ENCODE peak calls at places on chromosomes 13 and 19, in eight cellular contexts. One of them, this sample, is unnamed.

GRCh38 chr19:51064534-51065220 is at the start of gene KLK13:
- DNase-seq in endodermal cell: peak; percentile 88
- DNase-seq in Calu3: peak; percentile 24
- DNase-seq in EH: no peak
- DNase-seq in activated CD4-positive, alpha-beta T cell treated with anti-CD3 and anti-CD28 coated beads for 48 hours: no peak
- DNase-seq in activated T-cell treated with anti-CD3 and anti-CD28 coated beads for 24 hours: no peak
- DNase-seq in hepatocyte: peak; percentile 63
- DNase-seq in lung microvascular endothelial cell: peak; percentile 6
- DNase-seq in this sample: peak; percentile 5

GRCh38 chr19:29831686-29832085 is 19.9 kb downstream of the CCNE1 start:
- DNase-seq in endodermal cell: no peak
- DNase-seq in Calu3: no peak
- DNase-seq in EH: no peak
- DNase-seq in activated CD4-positive, alpha-beta T cell treated with anti-CD3 and anti-CD28 coated beads for 48 hours: no peak
- DNase-seq in activated T-cell treated with anti-CD3 and anti-CD28 coated beads for 24 hours: no peak
- DNase-seq in hepatocyte: no peak
- DNase-seq in lung microvascular endothelial cell: no peak
- DNase-seq in this sample: no peak

GRCh38 chr19:7917292-7918061 is 2.7 kb upstream of the SNAPC2 start:
- DNase-seq in endodermal cell: peak; percentile 88
- DNase-seq in Calu3: peak; percentile 62
- DNase-seq in EH: peak; percentile 61
- DNase-seq in activated CD4-positive, alpha-beta T cell treated with anti-CD3 and anti-CD28 coated beads for 48 hours: peak; percentile 72
- DNase-seq in activated T-cell treated with anti-CD3 and anti-CD28 coated beads for 24 hours: peak; percentile 45
- DNase-seq in hepatocyte: peak; percentile 85
- DNase-seq in lung microvascular endothelial cell: peak; percentile 72
- DNase-seq in this sample: peak; percentile 66

GRCh38 chr19:45823182-45823581 is 8.1 kb upstream of the RSPH6A start:
- DNase-seq in endodermal cell: no peak
- DNase-seq in Calu3: no peak
- DNase-seq in EH: no peak
- DNase-seq in activated CD4-positive, alpha-beta T cell treated with anti-CD3 and anti-CD28 coated beads for 48 hours: no peak
- DNase-seq in activated T-cell treated with anti-CD3 and anti-CD28 coated beads for 24 hours: no peak
- DNase-seq in hepatocyte: no peak
- DNase-seq in lung microvascular endothelial cell: no peak
- DNase-seq in this sample: no peak

GRCh38 chr13:96053003-96053703 is at the start of gene UGGT2:
- DNase-seq in endodermal cell: peak; percentile 95
- DNase-seq in Calu3: peak; percentile 80
- DNase-seq in EH: peak; percentile 95
- DNase-seq in activated CD4-positive, alpha-beta T cell treated with anti-CD3 and anti-CD28 coated beads for 48 hours: peak; percentile 31
- DNase-seq in activated T-cell treated with anti-CD3 and anti-CD28 coated beads for 24 hours: no peak
- DNase-seq in hepatocyte: peak; percentile 98
- DNase-seq in lung microvascular endothelial cell: peak; percentile 96
- DNase-seq in this sample: peak; percentile 93

GRCh38 chr19:10086032-10086903 is at the start of gene SHFL:
- DNase-seq in endodermal cell: peak; percentile 86
- DNase-seq in Calu3: peak; percentile 73
- DNase-seq in EH: peak; percentile 74
- DNase-seq in activated CD4-positive, alpha-beta T cell treated with anti-CD3 and anti-CD28 coated beads for 48 hours: peak; percentile 86
- DNase-seq in activated T-cell treated with anti-CD3 and anti-CD28 coated beads for 24 hours: peak; percentile 72
- DNase-seq in hepatocyte: peak; percentile 91
- DNase-seq in lung microvascular endothelial cell: peak; percentile 71
- DNase-seq in this sample: peak; percentile 75

GRCh38 chr19:31332096-31332495 is 17.1 kb downstream of the TSHZ3 start:
- DNase-seq in endodermal cell: no peak
- DNase-seq in Calu3: no peak
- DNase-seq in EH: peak; percentile 67
- DNase-seq in activated CD4-positive, alpha-beta T cell treated with anti-CD3 and anti-CD28 coated beads for 48 hours: no peak
- DNase-seq in activated T-cell treated with anti-CD3 and anti-CD28 coated beads for 24 hours: no peak
- DNase-seq in hepatocyte: no peak
- DNase-seq in lung microvascular endothelial cell: no peak
- DNase-seq in this sample: no peak

GRCh38 chr13:41652735-41653361 is 195.5 kb downstream of the RGCC start:
- DNase-seq in endodermal cell: no peak
- DNase-seq in Calu3: peak; percentile 34
- DNase-seq in EH: peak; percentile 72
- DNase-seq in activated CD4-positive, alpha-beta T cell treated with anti-CD3 and anti-CD28 coated beads for 48 hours: peak; percentile 38
- DNase-seq in activated T-cell treated with anti-CD3 and anti-CD28 coated beads for 24 hours: no peak
- DNase-seq in hepatocyte: peak; percentile 62
- DNase-seq in lung microvascular endothelial cell: peak; percentile 82
- DNase-seq in this sample: peak; percentile 50

GRCh38 chr19:43847246-43847645 is 20.1 kb downstream of the ZNF283 start:
- DNase-seq in endodermal cell: no peak
- DNase-seq in Calu3: no peak
- DNase-seq in EH: no peak
- DNase-seq in activated CD4-positive, alpha-beta T cell treated with anti-CD3 and anti-CD28 coated beads for 48 hours: no peak
- DNase-seq in activated T-cell treated with anti-CD3 and anti-CD28 coated beads for 24 hours: no peak
- DNase-seq in hepatocyte: no peak
- DNase-seq in lung microvascular endothelial cell: no peak
- DNase-seq in this sample: no peak

GRCh38 chr13:97492257-97492656 is 58.3 kb downstream of the RAP2A start:
- DNase-seq in endodermal cell: no peak
- DNase-seq in Calu3: no peak
- DNase-seq in EH: no peak
- DNase-seq in activated CD4-positive, alpha-beta T cell treated with anti-CD3 and anti-CD28 coated beads for 48 hours: no peak
- DNase-seq in activated T-cell treated with anti-CD3 and anti-CD28 coated beads for 24 hours: no peak
- DNase-seq in hepatocyte: no peak
- DNase-seq in lung microvascular endothelial cell: peak; percentile 10
- DNase-seq in this sample: no peak

GRCh38 chr13:101544979-101545378 is 92.5 kb downstream of the ITGBL1 start:
- DNase-seq in endodermal cell: no peak
- DNase-seq in Calu3: no peak
- DNase-seq in EH: no peak
- DNase-seq in activated CD4-positive, alpha-beta T cell treated with anti-CD3 and anti-CD28 coated beads for 48 hours: no peak
- DNase-seq in activated T-cell treated with anti-CD3 and anti-CD28 coated beads for 24 hours: no peak
- DNase-seq in hepatocyte: no peak
- DNase-seq in lung microvascular endothelial cell: no peak
- DNase-seq in this sample: no peak

GRCh38 chr19:40280608-40281221 is 4.4 kb downstream of the AKT2 start:
- DNase-seq in endodermal cell: peak; percentile 83
- DNase-seq in Calu3: no peak
- DNase-seq in EH: no peak
- DNase-seq in activated CD4-positive, alpha-beta T cell treated with anti-CD3 and anti-CD28 coated beads for 48 hours: no peak
- DNase-seq in activated T-cell treated with anti-CD3 and anti-CD28 coated beads for 24 hours: no peak
- DNase-seq in hepatocyte: peak; percentile 56
- DNase-seq in lung microvascular endothelial cell: no peak
- DNase-seq in this sample: no peak

GRCh38 chr13:110155072-110155471 is 151.9 kb downstream of the COL4A1 start:
- DNase-seq in endodermal cell: peak; percentile 95
- DNase-seq in Calu3: no peak
- DNase-seq in EH: no peak
- DNase-seq in activated CD4-positive, alpha-beta T cell treated with anti-CD3 and anti-CD28 coated beads for 48 hours: no peak
- DNase-seq in activated T-cell treated with anti-CD3 and anti-CD28 coated beads for 24 hours: no peak
- DNase-seq in hepatocyte: no peak
- DNase-seq in lung microvascular endothelial cell: no peak
- DNase-seq in this sample: no peak

GRCh38 chr13:73000027-73000674 is 58.7 kb upstream of the KLF5 start:
- DNase-seq in endodermal cell: no peak
- DNase-seq in Calu3: no peak
- DNase-seq in EH: peak; percentile 25
- DNase-seq in activated CD4-positive, alpha-beta T cell treated with anti-CD3 and anti-CD28 coated beads for 48 hours: peak; percentile 3
- DNase-seq in activated T-cell treated with anti-CD3 and anti-CD28 coated beads for 24 hours: no peak
- DNase-seq in hepatocyte: peak; percentile 34
- DNase-seq in lung microvascular endothelial cell: peak; percentile 74
- DNase-seq in this sample: no peak

GRCh38 chr19:15443838-15444237 is 5.9 kb downstream of the WIZ start:
- DNase-seq in endodermal cell: no peak
- DNase-seq in Calu3: no peak
- DNase-seq in EH: no peak
- DNase-seq in activated CD4-positive, alpha-beta T cell treated with anti-CD3 and anti-CD28 coated beads for 48 hours: no peak
- DNase-seq in activated T-cell treated with anti-CD3 and anti-CD28 coated beads for 24 hours: no peak
- DNase-seq in hepatocyte: no peak
- DNase-seq in lung microvascular endothelial cell: no peak
- DNase-seq in this sample: no peak

GRCh38 chr13:77733674-77734073 is 36.2 kb downstream of the SLAIN1 start:
- DNase-seq in endodermal cell: no peak
- DNase-seq in Calu3: no peak
- DNase-seq in EH: no peak
- DNase-seq in activated CD4-positive, alpha-beta T cell treated with anti-CD3 and anti-CD28 coated beads for 48 hours: no peak
- DNase-seq in activated T-cell treated with anti-CD3 and anti-CD28 coated beads for 24 hours: no peak
- DNase-seq in hepatocyte: no peak
- DNase-seq in lung microvascular endothelial cell: no peak
- DNase-seq in this sample: no peak

GRCh38 chr19:38695832-38696732 is 48.2 kb downstream of the CAPN12 start:
- DNase-seq in endodermal cell: no peak
- DNase-seq in Calu3: no peak
- DNase-seq in EH: no peak
- DNase-seq in activated CD4-positive, alpha-beta T cell treated with anti-CD3 and anti-CD28 coated beads for 48 hours: no peak
- DNase-seq in activated T-cell treated with anti-CD3 and anti-CD28 coated beads for 24 hours: no peak
- DNase-seq in hepatocyte: no peak
- DNase-seq in lung microvascular endothelial cell: no peak
- DNase-seq in this sample: no peak

GRCh38 chr19:10315335-10316214 is at the start of gene FDX2:
- DNase-seq in endodermal cell: peak; percentile 97
- DNase-seq in Calu3: peak; percentile 89
- DNase-seq in EH: peak; percentile 79
- DNase-seq in activated CD4-positive, alpha-beta T cell treated with anti-CD3 and anti-CD28 coated beads for 48 hours: peak; percentile 94
- DNase-seq in activated T-cell treated with anti-CD3 and anti-CD28 coated beads for 24 hours: peak; percentile 88
- DNase-seq in hepatocyte: peak; percentile 91
- DNase-seq in lung microvascular endothelial cell: peak; percentile 90
- DNase-seq in this sample: peak; percentile 88

GRCh38 chr19:40542197-40542859 is 34.3 kb upstream of the SHKBP1 start:
- DNase-seq in endodermal cell: no peak
- DNase-seq in Calu3: no peak
- DNase-seq in EH: peak; percentile 39
- DNase-seq in activated CD4-positive, alpha-beta T cell treated with anti-CD3 and anti-CD28 coated beads for 48 hours: no peak
- DNase-seq in activated T-cell treated with anti-CD3 and anti-CD28 coated beads for 24 hours: no peak
- DNase-seq in hepatocyte: peak; percentile 44
- DNase-seq in lung microvascular endothelial cell: no peak
- DNase-seq in this sample: no peak

GRCh38 chr19:46571495-46571894 is 29.6 kb upstream of the CALM3 start:
- DNase-seq in endodermal cell: peak; percentile 92
- DNase-seq in Calu3: peak; percentile 30
- DNase-seq in EH: peak; percentile 18
- DNase-seq in activated CD4-positive, alpha-beta T cell treated with anti-CD3 and anti-CD28 coated beads for 48 hours: peak; percentile 41
- DNase-seq in activated T-cell treated with anti-CD3 and anti-CD28 coated beads for 24 hours: no peak
- DNase-seq in hepatocyte: peak; percentile 24
- DNase-seq in lung microvascular endothelial cell: peak; percentile 14
- DNase-seq in this sample: peak; percentile 47

GRCh38 chr19:3895788-3896187 is 15.3 kb downstream of the ATCAY start:
- DNase-seq in endodermal cell: no peak
- DNase-seq in Calu3: no peak
- DNase-seq in EH: no peak
- DNase-seq in activated CD4-positive, alpha-beta T cell treated with anti-CD3 and anti-CD28 coated beads for 48 hours: no peak
- DNase-seq in activated T-cell treated with anti-CD3 and anti-CD28 coated beads for 24 hours: no peak
- DNase-seq in hepatocyte: no peak
- DNase-seq in lung microvascular endothelial cell: no peak
- DNase-seq in this sample: no peak

GRCh38 chr19:10654610-10655456 is 687 bp downstream of the ILF3 start:
- DNase-seq in endodermal cell: peak; percentile 91
- DNase-seq in Calu3: peak; percentile 41
- DNase-seq in EH: peak; percentile 56
- DNase-seq in activated CD4-positive, alpha-beta T cell treated with anti-CD3 and anti-CD28 coated beads for 48 hours: peak; percentile 75
- DNase-seq in activated T-cell treated with anti-CD3 and anti-CD28 coated beads for 24 hours: peak; percentile 59
- DNase-seq in hepatocyte: peak; percentile 75
- DNase-seq in lung microvascular endothelial cell: peak; percentile 66
- DNase-seq in this sample: peak; percentile 65

GRCh38 chr19:2274937-2275535 is 6.9 kb downstream of the PEAK3 start:
- DNase-seq in endodermal cell: peak; percentile 91
- DNase-seq in Calu3: peak; percentile 45
- DNase-seq in EH: peak; percentile 77
- DNase-seq in activated CD4-positive, alpha-beta T cell treated with anti-CD3 and anti-CD28 coated beads for 48 hours: peak; percentile 52
- DNase-seq in activated T-cell treated with anti-CD3 and anti-CD28 coated beads for 24 hours: no peak
- DNase-seq in hepatocyte: peak; percentile 78
- DNase-seq in lung microvascular endothelial cell: peak; percentile 85
- DNase-seq in this sample: no peak

GRCh38 chr19:19626516-19627441 is 1.2 kb downstream of the LPAR2 start:
- DNase-seq in endodermal cell: peak; percentile 47
- DNase-seq in Calu3: no peak
- DNase-seq in EH: no peak
- DNase-seq in activated CD4-positive, alpha-beta T cell treated with anti-CD3 and anti-CD28 coated beads for 48 hours: no peak
- DNase-seq in activated T-cell treated with anti-CD3 and anti-CD28 coated beads for 24 hours: no peak
- DNase-seq in hepatocyte: no peak
- DNase-seq in lung microvascular endothelial cell: no peak
- DNase-seq in this sample: no peak

GRCh38 chr19:4988770-4989251 is 19.9 kb downstream of the KDM4B start:
- DNase-seq in endodermal cell: peak; percentile 78
- DNase-seq in Calu3: no peak
- DNase-seq in EH: peak; percentile 92
- DNase-seq in activated CD4-positive, alpha-beta T cell treated with anti-CD3 and anti-CD28 coated beads for 48 hours: no peak
- DNase-seq in activated T-cell treated with anti-CD3 and anti-CD28 coated beads for 24 hours: no peak
- DNase-seq in hepatocyte: no peak
- DNase-seq in lung microvascular endothelial cell: no peak
- DNase-seq in this sample: no peak

GRCh38 chr19:53224606-53225005 is 30.1 kb downstream of the ZNF677 start:
- DNase-seq in endodermal cell: no peak
- DNase-seq in Calu3: no peak
- DNase-seq in EH: no peak
- DNase-seq in activated CD4-positive, alpha-beta T cell treated with anti-CD3 and anti-CD28 coated beads for 48 hours: no peak
- DNase-seq in activated T-cell treated with anti-CD3 and anti-CD28 coated beads for 24 hours: no peak
- DNase-seq in hepatocyte: no peak
- DNase-seq in lung microvascular endothelial cell: no peak
- DNase-seq in this sample: no peak

GRCh38 chr19:10543420-10544241 is at the start of gene ATG4D:
- DNase-seq in endodermal cell: peak; percentile 95
- DNase-seq in Calu3: peak; percentile 88
- DNase-seq in EH: peak; percentile 76
- DNase-seq in activated CD4-positive, alpha-beta T cell treated with anti-CD3 and anti-CD28 coated beads for 48 hours: peak; percentile 83
- DNase-seq in activated T-cell treated with anti-CD3 and anti-CD28 coated beads for 24 hours: peak; percentile 71
- DNase-seq in hepatocyte: peak; percentile 93
- DNase-seq in lung microvascular endothelial cell: peak; percentile 41
- DNase-seq in this sample: peak; percentile 90

GRCh38 chr19:8180018-8180417 is 29.2 kb upstream of the CERS4 start:
- DNase-seq in endodermal cell: no peak
- DNase-seq in Calu3: no peak
- DNase-seq in EH: no peak
- DNase-seq in activated CD4-positive, alpha-beta T cell treated with anti-CD3 and anti-CD28 coated beads for 48 hours: no peak
- DNase-seq in activated T-cell treated with anti-CD3 and anti-CD28 coated beads for 24 hours: no peak
- DNase-seq in hepatocyte: no peak
- DNase-seq in lung microvascular endothelial cell: peak; percentile 41
- DNase-seq in this sample: no peak

GRCh38 chr19:5495792-5496191 is 40.6 kb downstream of the ZNRF4 start:
- DNase-seq in endodermal cell: no peak
- DNase-seq in Calu3: no peak
- DNase-seq in EH: no peak
- DNase-seq in activated CD4-positive, alpha-beta T cell treated with anti-CD3 and anti-CD28 coated beads for 48 hours: no peak
- DNase-seq in activated T-cell treated with anti-CD3 and anti-CD28 coated beads for 24 hours: no peak
- DNase-seq in hepatocyte: no peak
- DNase-seq in lung microvascular endothelial cell: no peak
- DNase-seq in this sample: no peak

GRCh38 chr13:65638572-65639168 is 1591.5 kb downstream of the PCDH9 start:
- DNase-seq in endodermal cell: peak; percentile 53
- DNase-seq in Calu3: no peak
- DNase-seq in EH: peak; percentile 57
- DNase-seq in activated CD4-positive, alpha-beta T cell treated with anti-CD3 and anti-CD28 coated beads for 48 hours: no peak
- DNase-seq in activated T-cell treated with anti-CD3 and anti-CD28 coated beads for 24 hours: no peak
- DNase-seq in hepatocyte: peak; percentile 60
- DNase-seq in lung microvascular endothelial cell: peak; percentile 64
- DNase-seq in this sample: peak; percentile 21

GRCh38 chr13:42084722-42085121 is 36.3 kb downstream of the DGKH start:
- DNase-seq in endodermal cell: no peak
- DNase-seq in Calu3: no peak
- DNase-seq in EH: no peak
- DNase-seq in activated CD4-positive, alpha-beta T cell treated with anti-CD3 and anti-CD28 coated beads for 48 hours: no peak
- DNase-seq in activated T-cell treated with anti-CD3 and anti-CD28 coated beads for 24 hours: no peak
- DNase-seq in hepatocyte: no peak
- DNase-seq in lung microvascular endothelial cell: no peak
- DNase-seq in this sample: no peak

GRCh38 chr13:36913463-36913862 is 6.6 kb downstream of the SMAD9 start:
- DNase-seq in endodermal cell: no peak
- DNase-seq in Calu3: no peak
- DNase-seq in EH: no peak
- DNase-seq in activated CD4-positive, alpha-beta T cell treated with anti-CD3 and anti-CD28 coated beads for 48 hours: no peak
- DNase-seq in activated T-cell treated with anti-CD3 and anti-CD28 coated beads for 24 hours: no peak
- DNase-seq in hepatocyte: no peak
- DNase-seq in lung microvascular endothelial cell: no peak
- DNase-seq in this sample: no peak

GRCh38 chr19:51799311-51799997 is 4.5 kb downstream of the FPR3 start:
- DNase-seq in endodermal cell: no peak
- DNase-seq in Calu3: peak; percentile 61
- DNase-seq in EH: peak; percentile 97
- DNase-seq in activated CD4-positive, alpha-beta T cell treated with anti-CD3 and anti-CD28 coated beads for 48 hours: no peak
- DNase-seq in activated T-cell treated with anti-CD3 and anti-CD28 coated beads for 24 hours: no peak
- DNase-seq in hepatocyte: peak; percentile 50
- DNase-seq in lung microvascular endothelial cell: peak; percentile 96
- DNase-seq in this sample: peak; percentile 19

GRCh38 chr19:47310819-47311218 is 1.2 kb downstream of the C5AR1 start:
- DNase-seq in endodermal cell: no peak
- DNase-seq in Calu3: no peak
- DNase-seq in EH: peak; percentile 46
- DNase-seq in activated CD4-positive, alpha-beta T cell treated with anti-CD3 and anti-CD28 coated beads for 48 hours: no peak
- DNase-seq in activated T-cell treated with anti-CD3 and anti-CD28 coated beads for 24 hours: no peak
- DNase-seq in hepatocyte: peak; percentile 23
- DNase-seq in lung microvascular endothelial cell: no peak
- DNase-seq in this sample: peak; percentile 22

This sample was measured in LoVo.